ENCODE peak calls at places on chromosome 7, in eight cellular contexts. One of them, this sample, is unnamed.
A peak's percentile ranks its signal among the peaks of the same experiment; 100 is the strongest.

GRCh38 chr7:945556-946255 is 8.8 kb downstream of the ADAP1 start:
- DNase-seq in NCI-H1436: no peak
- DNase-seq in NCI-H1417: no peak
- DNase-seq in CD8-positive, alpha-beta T cell: no peak
- DNase-seq in SK-MEL-5: no peak
- DNase-seq in hepatocyte: peak; percentile 94
- DNase-seq in Caco-2: peak; percentile 99
- DNase-seq in NCI-H446: no peak
- DNase-seq in this sample: peak; percentile 51

GRCh38 chr7:44398953-44399574 is 73.7 kb upstream of the CAMK2B start:
- DNase-seq in NCI-H1436: peak; percentile 14
- DNase-seq in NCI-H1417: peak; percentile 90
- DNase-seq in CD8-positive, alpha-beta T cell: no peak
- DNase-seq in SK-MEL-5: no peak
- DNase-seq in hepatocyte: no peak
- DNase-seq in Caco-2: no peak
- DNase-seq in NCI-H446: no peak
- DNase-seq in this sample: no peak

GRCh38 chr7:18496336-18496700 is 769 bp downstream of the HDAC9 start:
- DNase-seq in NCI-H1436: no peak
- DNase-seq in NCI-H1417: no peak
- DNase-seq in CD8-positive, alpha-beta T cell: no peak
- DNase-seq in SK-MEL-5: no peak
- DNase-seq in hepatocyte: no peak
- DNase-seq in Caco-2: no peak
- DNase-seq in NCI-H446: no peak
- DNase-seq in this sample: no peak

GRCh38 chr7:134834689-134835462 is 55.4 kb downstream of the CALD1 start:
- DNase-seq in NCI-H1436: no peak
- DNase-seq in NCI-H1417: no peak
- DNase-seq in CD8-positive, alpha-beta T cell: no peak
- DNase-seq in SK-MEL-5: no peak
- DNase-seq in hepatocyte: no peak
- DNase-seq in Caco-2: peak; percentile 73
- DNase-seq in NCI-H446: no peak
- DNase-seq in this sample: no peak

GRCh38 chr7:107394831-107395230 is 75.0 kb upstream of the GPR22 start:
- DNase-seq in NCI-H1436: no peak
- DNase-seq in NCI-H1417: no peak
- DNase-seq in CD8-positive, alpha-beta T cell: no peak
- DNase-seq in SK-MEL-5: no peak
- DNase-seq in hepatocyte: no peak
- DNase-seq in Caco-2: no peak
- DNase-seq in NCI-H446: no peak
- DNase-seq in this sample: no peak

GRCh38 chr7:45151967-45152366 is 5.6 kb upstream of the RAMP3 start:
- DNase-seq in NCI-H1436: no peak
- DNase-seq in NCI-H1417: no peak
- DNase-seq in CD8-positive, alpha-beta T cell: no peak
- DNase-seq in SK-MEL-5: no peak
- DNase-seq in hepatocyte: no peak
- DNase-seq in Caco-2: no peak
- DNase-seq in NCI-H446: no peak
- DNase-seq in this sample: no peak

GRCh38 chr7:151845412-151846205 is 31.3 kb downstream of the PRKAG2 start:
- DNase-seq in NCI-H1436: no peak
- DNase-seq in NCI-H1417: no peak
- DNase-seq in CD8-positive, alpha-beta T cell: no peak
- DNase-seq in SK-MEL-5: no peak
- DNase-seq in hepatocyte: no peak
- DNase-seq in Caco-2: no peak
- DNase-seq in NCI-H446: no peak
- DNase-seq in this sample: no peak

GRCh38 chr7:388023-388355 is 98.0 kb downstream of the FOXL3 start:
- DNase-seq in NCI-H1436: no peak
- DNase-seq in NCI-H1417: no peak
- DNase-seq in CD8-positive, alpha-beta T cell: peak; percentile 1
- DNase-seq in SK-MEL-5: no peak
- DNase-seq in hepatocyte: no peak
- DNase-seq in Caco-2: no peak
- DNase-seq in NCI-H446: no peak
- DNase-seq in this sample: peak; percentile 3

GRCh38 chr7:39407139-39407538 is 159.1 kb upstream of the YAE1 start:
- DNase-seq in NCI-H1436: no peak
- DNase-seq in NCI-H1417: no peak
- DNase-seq in CD8-positive, alpha-beta T cell: no peak
- DNase-seq in SK-MEL-5: no peak
- DNase-seq in hepatocyte: peak; percentile 22
- DNase-seq in Caco-2: no peak
- DNase-seq in NCI-H446: peak; percentile 38
- DNase-seq in this sample: no peak

GRCh38 chr7:18241543-18242231 is 214.0 kb upstream of the PRPS1L1 start:
- DNase-seq in NCI-H1436: no peak
- DNase-seq in NCI-H1417: no peak
- DNase-seq in CD8-positive, alpha-beta T cell: no peak
- DNase-seq in SK-MEL-5: peak; percentile 39
- DNase-seq in hepatocyte: no peak
- DNase-seq in Caco-2: no peak
- DNase-seq in NCI-H446: no peak
- DNase-seq in this sample: no peak

GRCh38 chr7:158828343-158829020 is 827 bp downstream of the ESYT2 start:
- DNase-seq in NCI-H1436: no peak
- DNase-seq in NCI-H1417: peak; percentile 34
- DNase-seq in CD8-positive, alpha-beta T cell: peak; percentile 24
- DNase-seq in SK-MEL-5: no peak
- DNase-seq in hepatocyte: peak; percentile 62
- DNase-seq in Caco-2: peak; percentile 63
- DNase-seq in NCI-H446: peak; percentile 24
- DNase-seq in this sample: peak; percentile 61

GRCh38 chr7:154451480-154452457 is 399.6 kb downstream of the DPP6 start:
- DNase-seq in NCI-H1436: no peak
- DNase-seq in NCI-H1417: no peak
- DNase-seq in CD8-positive, alpha-beta T cell: no peak
- DNase-seq in SK-MEL-5: no peak
- DNase-seq in hepatocyte: no peak
- DNase-seq in Caco-2: no peak
- DNase-seq in NCI-H446: no peak
- DNase-seq in this sample: no peak

GRCh38 chr7:51040777-51041176 is 258.1 kb upstream of the GRB10 start:
- DNase-seq in NCI-H1436: no peak
- DNase-seq in NCI-H1417: no peak
- DNase-seq in CD8-positive, alpha-beta T cell: no peak
- DNase-seq in SK-MEL-5: no peak
- DNase-seq in hepatocyte: no peak
- DNase-seq in Caco-2: no peak
- DNase-seq in NCI-H446: no peak
- DNase-seq in this sample: no peak

GRCh38 chr7:102849079-102849478 is 63.7 kb upstream of the LRRC17 start:
- DNase-seq in NCI-H1436: no peak
- DNase-seq in NCI-H1417: no peak
- DNase-seq in CD8-positive, alpha-beta T cell: no peak
- DNase-seq in SK-MEL-5: no peak
- DNase-seq in hepatocyte: no peak
- DNase-seq in Caco-2: no peak
- DNase-seq in NCI-H446: no peak
- DNase-seq in this sample: no peak

GRCh38 chr7:102215281-102215680 is 71.4 kb upstream of the SH2B2 start:
- DNase-seq in NCI-H1436: no peak
- DNase-seq in NCI-H1417: no peak
- DNase-seq in CD8-positive, alpha-beta T cell: no peak
- DNase-seq in SK-MEL-5: no peak
- DNase-seq in hepatocyte: no peak
- DNase-seq in Caco-2: no peak
- DNase-seq in NCI-H446: no peak
- DNase-seq in this sample: no peak

GRCh38 chr7:117157121-117157870 is 165.6 kb downstream of the WNT2 start:
- DNase-seq in NCI-H1436: no peak
- DNase-seq in NCI-H1417: no peak
- DNase-seq in CD8-positive, alpha-beta T cell: no peak
- DNase-seq in SK-MEL-5: peak; percentile 67
- DNase-seq in hepatocyte: peak; percentile 41
- DNase-seq in Caco-2: no peak
- DNase-seq in NCI-H446: peak; percentile 73
- DNase-seq in this sample: no peak

GRCh38 chr7:48976268-48976667 is 51.9 kb downstream of the CDC14C start:
- DNase-seq in NCI-H1436: no peak
- DNase-seq in NCI-H1417: no peak
- DNase-seq in CD8-positive, alpha-beta T cell: no peak
- DNase-seq in SK-MEL-5: no peak
- DNase-seq in hepatocyte: no peak
- DNase-seq in Caco-2: no peak
- DNase-seq in NCI-H446: no peak
- DNase-seq in this sample: no peak

GRCh38 chr7:143073556-143073955 is 21.4 kb downstream of the OR6V1 start:
- DNase-seq in NCI-H1436: no peak
- DNase-seq in NCI-H1417: no peak
- DNase-seq in CD8-positive, alpha-beta T cell: no peak
- DNase-seq in SK-MEL-5: no peak
- DNase-seq in hepatocyte: no peak
- DNase-seq in Caco-2: no peak
- DNase-seq in NCI-H446: no peak
- DNase-seq in this sample: no peak

GRCh38 chr7:69199048-69199447 is 399.2 kb upstream of the AUTS2 start:
- DNase-seq in NCI-H1436: no peak
- DNase-seq in NCI-H1417: no peak
- DNase-seq in CD8-positive, alpha-beta T cell: no peak
- DNase-seq in SK-MEL-5: no peak
- DNase-seq in hepatocyte: no peak
- DNase-seq in Caco-2: no peak
- DNase-seq in NCI-H446: no peak
- DNase-seq in this sample: no peak

GRCh38 chr7:107322015-107322414 is 147.8 kb upstream of the GPR22 start:
- DNase-seq in NCI-H1436: no peak
- DNase-seq in NCI-H1417: no peak
- DNase-seq in CD8-positive, alpha-beta T cell: no peak
- DNase-seq in SK-MEL-5: peak; percentile 14
- DNase-seq in hepatocyte: no peak
- DNase-seq in Caco-2: no peak
- DNase-seq in NCI-H446: no peak
- DNase-seq in this sample: no peak

GRCh38 chr7:155861480-155861868 is 49.2 kb upstream of the SHH start:
- DNase-seq in NCI-H1436: no peak
- DNase-seq in NCI-H1417: no peak
- DNase-seq in CD8-positive, alpha-beta T cell: no peak
- DNase-seq in SK-MEL-5: no peak
- DNase-seq in hepatocyte: no peak
- DNase-seq in Caco-2: no peak
- DNase-seq in NCI-H446: no peak
- DNase-seq in this sample: no peak

GRCh38 chr7:155992538-155992937 is 180.3 kb upstream of the SHH start:
- DNase-seq in NCI-H1436: no peak
- DNase-seq in NCI-H1417: no peak
- DNase-seq in CD8-positive, alpha-beta T cell: no peak
- DNase-seq in SK-MEL-5: no peak
- DNase-seq in hepatocyte: no peak
- DNase-seq in Caco-2: peak; percentile 19
- DNase-seq in NCI-H446: no peak
- DNase-seq in this sample: no peak

GRCh38 chr7:30082686-30083085 is 52.1 kb upstream of the MTURN start:
- DNase-seq in NCI-H1436: no peak
- DNase-seq in NCI-H1417: no peak
- DNase-seq in CD8-positive, alpha-beta T cell: no peak
- DNase-seq in SK-MEL-5: no peak
- DNase-seq in hepatocyte: no peak
- DNase-seq in Caco-2: no peak
- DNase-seq in NCI-H446: no peak
- DNase-seq in this sample: no peak

GRCh38 chr7:157432957-157433576 is 96.3 kb downstream of the DNAJB6 start:
- DNase-seq in NCI-H1436: peak; percentile 29
- DNase-seq in NCI-H1417: peak; percentile 83
- DNase-seq in CD8-positive, alpha-beta T cell: peak; percentile 64
- DNase-seq in SK-MEL-5: peak; percentile 70
- DNase-seq in hepatocyte: peak; percentile 64
- DNase-seq in Caco-2: peak; percentile 35
- DNase-seq in NCI-H446: peak; percentile 38
- DNase-seq in this sample: no peak

GRCh38 chr7:451255-452229 is 68.1 kb downstream of the PDGFA start:
- DNase-seq in NCI-H1436: no peak
- DNase-seq in NCI-H1417: no peak
- DNase-seq in CD8-positive, alpha-beta T cell: no peak
- DNase-seq in SK-MEL-5: no peak
- DNase-seq in hepatocyte: no peak
- DNase-seq in Caco-2: no peak
- DNase-seq in NCI-H446: no peak
- DNase-seq in this sample: no peak

GRCh38 chr7:38317457-38318037 is 44.1 kb upstream of the TARP start:
- DNase-seq in NCI-H1436: no peak
- DNase-seq in NCI-H1417: no peak
- DNase-seq in CD8-positive, alpha-beta T cell: peak; percentile 24
- DNase-seq in SK-MEL-5: no peak
- DNase-seq in hepatocyte: no peak
- DNase-seq in Caco-2: no peak
- DNase-seq in NCI-H446: no peak
- DNase-seq in this sample: no peak

GRCh38 chr7:8418627-8419245 is 14.7 kb upstream of the NXPH1 start:
- DNase-seq in NCI-H1436: peak; percentile 79
- DNase-seq in NCI-H1417: peak; percentile 79
- DNase-seq in CD8-positive, alpha-beta T cell: peak; percentile 53
- DNase-seq in SK-MEL-5: peak; percentile 84
- DNase-seq in hepatocyte: peak; percentile 87
- DNase-seq in Caco-2: peak; percentile 58
- DNase-seq in NCI-H446: peak; percentile 88
- DNase-seq in this sample: no peak

GRCh38 chr7:101538596-101539459 is 90.3 kb downstream of the MYL10 start:
- DNase-seq in NCI-H1436: peak; percentile 2
- DNase-seq in NCI-H1417: no peak
- DNase-seq in CD8-positive, alpha-beta T cell: peak; percentile 64
- DNase-seq in SK-MEL-5: peak; percentile 80
- DNase-seq in hepatocyte: peak; percentile 81
- DNase-seq in Caco-2: peak; percentile 70
- DNase-seq in NCI-H446: peak; percentile 7
- DNase-seq in this sample: peak; percentile 67

GRCh38 chr7:8322667-8323066 is 60.7 kb upstream of the ICA1 start:
- DNase-seq in NCI-H1436: no peak
- DNase-seq in NCI-H1417: no peak
- DNase-seq in CD8-positive, alpha-beta T cell: no peak
- DNase-seq in SK-MEL-5: no peak
- DNase-seq in hepatocyte: no peak
- DNase-seq in Caco-2: no peak
- DNase-seq in NCI-H446: no peak
- DNase-seq in this sample: no peak

GRCh38 chr7:154990964-154991514 is 11.9 kb downstream of the PAXIP1 start:
- DNase-seq in NCI-H1436: no peak
- DNase-seq in NCI-H1417: no peak
- DNase-seq in CD8-positive, alpha-beta T cell: no peak
- DNase-seq in SK-MEL-5: no peak
- DNase-seq in hepatocyte: no peak
- DNase-seq in Caco-2: no peak
- DNase-seq in NCI-H446: no peak
- DNase-seq in this sample: no peak

GRCh38 chr7:95066736-95067530 is 159.5 kb downstream of the PPP1R9A start:
- DNase-seq in NCI-H1436: no peak
- DNase-seq in NCI-H1417: no peak
- DNase-seq in CD8-positive, alpha-beta T cell: no peak
- DNase-seq in SK-MEL-5: peak; percentile 44
- DNase-seq in hepatocyte: peak; percentile 70
- DNase-seq in Caco-2: no peak
- DNase-seq in NCI-H446: peak; percentile 6
- DNase-seq in this sample: no peak

GRCh38 chr7:158051372-158051760 is 536.3 kb downstream of the PTPRN2 start:
- DNase-seq in NCI-H1436: no peak
- DNase-seq in NCI-H1417: no peak
- DNase-seq in CD8-positive, alpha-beta T cell: no peak
- DNase-seq in SK-MEL-5: no peak
- DNase-seq in hepatocyte: no peak
- DNase-seq in Caco-2: peak; percentile 14
- DNase-seq in NCI-H446: no peak
- DNase-seq in this sample: no peak

This sample was measured in progenitor cell of endocrine pancreas.